ENCODE peak calls at places on chromosomes 16 and 17, in ten cellular contexts. One of them, this sample, is unnamed.

GRCh38 chr16:1108299-1109252 is 12.5 kb upstream of the C1QTNF8 start:
- DNase-seq in BE2C: peak
- DNase-seq in Calu3: peak
- DNase-seq in choroid plexus epithelial cell: no peak
- DNase-seq in K562: no peak
- DNase-seq in MM.1S: no peak
- DNase-seq in transverse colon: peak
- DNase-seq in brain microvascular endothelial cell: no peak
- DNase-seq in A673: no peak
- DNase-seq in spleen: no peak
- DNase-seq in this sample: no peak

GRCh38 chr17:78185981-78186688 is 717 bp downstream of the TK1 start:
- DNase-seq in BE2C: no peak
- DNase-seq in Calu3: peak
- DNase-seq in choroid plexus epithelial cell: no peak
- DNase-seq in K562: peak
- DNase-seq in MM.1S: peak
- DNase-seq in transverse colon: peak
- DNase-seq in brain microvascular endothelial cell: no peak
- DNase-seq in A673: peak
- DNase-seq in spleen: no peak
- DNase-seq in this sample: no peak

GRCh38 chr17:75558666-75559530 is 28.7 kb upstream of the MYO15B start:
- DNase-seq in BE2C: no peak
- DNase-seq in Calu3: no peak
- DNase-seq in choroid plexus epithelial cell: no peak
- DNase-seq in K562: peak
- DNase-seq in MM.1S: no peak
- DNase-seq in transverse colon: no peak
- DNase-seq in brain microvascular endothelial cell: no peak
- DNase-seq in A673: no peak
- DNase-seq in spleen: no peak
- DNase-seq in this sample: no peak

GRCh38 chr17:74125160-74125559 is 78.3 kb upstream of the RPL38 start:
- DNase-seq in BE2C: no peak
- DNase-seq in Calu3: no peak
- DNase-seq in choroid plexus epithelial cell: no peak
- DNase-seq in K562: no peak
- DNase-seq in MM.1S: no peak
- DNase-seq in transverse colon: no peak
- DNase-seq in brain microvascular endothelial cell: no peak
- DNase-seq in A673: no peak
- DNase-seq in spleen: no peak
- DNase-seq in this sample: no peak

GRCh38 chr17:28279411-28279810 is 39.6 kb upstream of the TMEM97 start:
- DNase-seq in BE2C: no peak
- DNase-seq in Calu3: no peak
- DNase-seq in choroid plexus epithelial cell: peak
- DNase-seq in K562: no peak
- DNase-seq in MM.1S: no peak
- DNase-seq in transverse colon: no peak
- DNase-seq in brain microvascular endothelial cell: peak
- DNase-seq in A673: no peak
- DNase-seq in spleen: no peak
- DNase-seq in this sample: no peak

GRCh38 chr16:3780570-3780969 is 63.2 kb upstream of the TRAP1 start:
- DNase-seq in BE2C: peak
- DNase-seq in Calu3: no peak
- DNase-seq in choroid plexus epithelial cell: peak
- DNase-seq in K562: no peak
- DNase-seq in MM.1S: no peak
- DNase-seq in transverse colon: no peak
- DNase-seq in brain microvascular endothelial cell: peak
- DNase-seq in A673: peak
- DNase-seq in spleen: no peak
- DNase-seq in this sample: no peak

GRCh38 chr17:19757536-19758180 is 9.6 kb upstream of the ALDH3A1 start:
- DNase-seq in BE2C: no peak
- DNase-seq in Calu3: no peak
- DNase-seq in choroid plexus epithelial cell: no peak
- DNase-seq in K562: no peak
- DNase-seq in MM.1S: no peak
- DNase-seq in transverse colon: no peak
- DNase-seq in brain microvascular endothelial cell: no peak
- DNase-seq in A673: no peak
- DNase-seq in spleen: peak
- DNase-seq in this sample: no peak

GRCh38 chr16:85618509-85618908 is 5.4 kb downstream of the GSE1 start:
- DNase-seq in BE2C: no peak
- DNase-seq in Calu3: no peak
- DNase-seq in choroid plexus epithelial cell: no peak
- DNase-seq in K562: no peak
- DNase-seq in MM.1S: no peak
- DNase-seq in transverse colon: no peak
- DNase-seq in brain microvascular endothelial cell: no peak
- DNase-seq in A673: no peak
- DNase-seq in spleen: no peak
- DNase-seq in this sample: no peak

GRCh38 chr17:42509916-42510315 is 26.1 kb upstream of the NAGLU start:
- DNase-seq in BE2C: no peak
- DNase-seq in Calu3: no peak
- DNase-seq in choroid plexus epithelial cell: no peak
- DNase-seq in K562: no peak
- DNase-seq in MM.1S: no peak
- DNase-seq in transverse colon: no peak
- DNase-seq in brain microvascular endothelial cell: no peak
- DNase-seq in A673: no peak
- DNase-seq in spleen: no peak
- DNase-seq in this sample: no peak

GRCh38 chr16:24850289-24850931 is 4.6 kb downstream of the SLC5A11 start:
- DNase-seq in BE2C: no peak
- DNase-seq in Calu3: peak
- DNase-seq in choroid plexus epithelial cell: peak
- DNase-seq in K562: no peak
- DNase-seq in MM.1S: no peak
- DNase-seq in transverse colon: no peak
- DNase-seq in brain microvascular endothelial cell: no peak
- DNase-seq in A673: no peak
- DNase-seq in spleen: no peak
- DNase-seq in this sample: no peak

GRCh38 chr16:57617604-57618111 is 10.8 kb upstream of the ADGRG1 start:
- DNase-seq in BE2C: peak
- DNase-seq in Calu3: no peak
- DNase-seq in choroid plexus epithelial cell: no peak
- DNase-seq in K562: no peak
- DNase-seq in MM.1S: no peak
- DNase-seq in transverse colon: no peak
- DNase-seq in brain microvascular endothelial cell: no peak
- DNase-seq in A673: no peak
- DNase-seq in spleen: peak
- DNase-seq in this sample: no peak

GRCh38 chr16:69113216-69113615 is 7.8 kb downstream of the HAS3 start:
- DNase-seq in BE2C: no peak
- DNase-seq in Calu3: no peak
- DNase-seq in choroid plexus epithelial cell: no peak
- DNase-seq in K562: no peak
- DNase-seq in MM.1S: no peak
- DNase-seq in transverse colon: no peak
- DNase-seq in brain microvascular endothelial cell: no peak
- DNase-seq in A673: no peak
- DNase-seq in spleen: peak
- DNase-seq in this sample: no peak

GRCh38 chr16:87995644-87996043 is 44.4 kb downstream of the BANP start:
- DNase-seq in BE2C: no peak
- DNase-seq in Calu3: no peak
- DNase-seq in choroid plexus epithelial cell: no peak
- DNase-seq in K562: no peak
- DNase-seq in MM.1S: no peak
- DNase-seq in transverse colon: no peak
- DNase-seq in brain microvascular endothelial cell: no peak
- DNase-seq in A673: no peak
- DNase-seq in spleen: no peak
- DNase-seq in this sample: no peak
- TF ChIP-seq CTCF in BE2C: no peak
- TF ChIP-seq CTCF in Calu3: no peak
- TF ChIP-seq CTCF in choroid plexus epithelial cell: no peak
- TF ChIP-seq CTCF in K562: no peak
- TF ChIP-seq CTCF in MM.1S: no peak
- TF ChIP-seq CTCF in transverse colon: no peak
- TF ChIP-seq CTCF in brain microvascular endothelial cell: no peak
- TF ChIP-seq CTCF in A673: no peak
- TF ChIP-seq CTCF in spleen: no peak
- TF ChIP-seq CTCF in this sample: no peak

GRCh38 chr17:10022416-10022815 is 117.3 kb upstream of the RCVRN start:
- DNase-seq in BE2C: no peak
- DNase-seq in Calu3: no peak
- DNase-seq in choroid plexus epithelial cell: no peak
- DNase-seq in K562: no peak
- DNase-seq in MM.1S: no peak
- DNase-seq in transverse colon: no peak
- DNase-seq in brain microvascular endothelial cell: no peak
- DNase-seq in A673: no peak
- DNase-seq in spleen: no peak
- DNase-seq in this sample: no peak

GRCh38 chr17:10025224-10025623 is 120.2 kb upstream of the RCVRN start:
- DNase-seq in BE2C: no peak
- DNase-seq in Calu3: no peak
- DNase-seq in choroid plexus epithelial cell: no peak
- DNase-seq in K562: no peak
- DNase-seq in MM.1S: no peak
- DNase-seq in transverse colon: no peak
- DNase-seq in brain microvascular endothelial cell: no peak
- DNase-seq in A673: no peak
- DNase-seq in spleen: no peak
- DNase-seq in this sample: no peak

GRCh38 chr17:10029129-10029528 is 124.1 kb upstream of the RCVRN start:
- DNase-seq in BE2C: no peak
- DNase-seq in Calu3: no peak
- DNase-seq in choroid plexus epithelial cell: no peak
- DNase-seq in K562: no peak
- DNase-seq in MM.1S: no peak
- DNase-seq in transverse colon: no peak
- DNase-seq in brain microvascular endothelial cell: no peak
- DNase-seq in A673: no peak
- DNase-seq in spleen: no peak
- DNase-seq in this sample: no peak

GRCh38 chr17:10026786-10027046 is 121.6 kb upstream of the RCVRN start:
- DNase-seq in BE2C: no peak
- DNase-seq in Calu3: no peak
- DNase-seq in choroid plexus epithelial cell: no peak
- DNase-seq in K562: no peak
- DNase-seq in MM.1S: no peak
- DNase-seq in transverse colon: no peak
- DNase-seq in brain microvascular endothelial cell: no peak
- DNase-seq in A673: no peak
- DNase-seq in spleen: no peak
- DNase-seq in this sample: no peak

DNA sequence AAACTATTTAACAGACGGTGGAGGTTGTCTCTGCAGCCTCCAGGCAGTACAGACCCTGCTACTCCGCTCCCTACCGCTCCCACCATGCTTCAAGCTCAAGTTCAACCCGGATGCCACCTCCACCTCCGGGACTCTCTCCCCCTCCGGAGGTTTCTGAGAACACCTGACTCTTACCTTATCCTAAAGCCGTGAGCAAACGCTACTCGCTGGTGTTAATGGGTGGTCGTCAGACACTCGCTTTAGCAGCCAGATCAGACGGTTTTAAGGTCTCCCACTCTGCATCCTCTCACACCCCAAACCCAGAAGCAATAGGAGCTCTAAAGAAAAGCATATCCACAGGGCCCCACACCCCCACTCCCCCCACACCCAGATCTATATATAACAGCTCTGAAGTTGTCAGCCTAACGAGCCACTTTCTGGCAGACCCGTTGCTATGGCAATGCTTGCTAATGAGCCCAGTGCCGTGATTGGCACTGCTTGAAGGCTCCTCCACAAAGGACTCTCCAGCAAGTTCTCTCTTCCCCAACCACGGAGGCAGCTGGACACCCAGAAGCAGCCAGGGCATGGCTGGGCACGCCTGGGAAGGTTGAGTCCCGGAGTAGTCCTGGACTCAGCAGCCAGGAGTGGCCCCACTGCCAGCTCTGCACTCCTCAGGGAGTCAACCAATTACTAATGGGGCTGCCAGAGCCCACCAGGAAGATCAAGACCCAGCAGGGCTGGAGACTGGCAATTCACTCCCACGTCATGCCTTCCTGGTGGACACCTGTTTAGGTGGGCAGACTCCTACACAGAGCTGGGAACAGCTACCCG is 121.1 kb upstream of the RCVRN start:
- DNase-seq in BE2C: no peak
- DNase-seq in Calu3: no peak
- DNase-seq in choroid plexus epithelial cell: no peak
- DNase-seq in K562: no peak
- DNase-seq in MM.1S: no peak
- DNase-seq in transverse colon: no peak
- DNase-seq in brain microvascular endothelial cell: no peak
- DNase-seq in A673: no peak
- DNase-seq in spleen: no peak
- DNase-seq in this sample: no peak
- TF ChIP-seq CTCF in BE2C: no peak
- TF ChIP-seq CTCF in Calu3: no peak
- TF ChIP-seq CTCF in choroid plexus epithelial cell: no peak
- TF ChIP-seq CTCF in K562: no peak
- TF ChIP-seq CTCF in MM.1S: no peak
- TF ChIP-seq CTCF in transverse colon: no peak
- TF ChIP-seq CTCF in brain microvascular endothelial cell: no peak
- TF ChIP-seq CTCF in A673: no peak
- TF ChIP-seq CTCF in spleen: no peak
- TF ChIP-seq CTCF in this sample: no peak

DNA sequence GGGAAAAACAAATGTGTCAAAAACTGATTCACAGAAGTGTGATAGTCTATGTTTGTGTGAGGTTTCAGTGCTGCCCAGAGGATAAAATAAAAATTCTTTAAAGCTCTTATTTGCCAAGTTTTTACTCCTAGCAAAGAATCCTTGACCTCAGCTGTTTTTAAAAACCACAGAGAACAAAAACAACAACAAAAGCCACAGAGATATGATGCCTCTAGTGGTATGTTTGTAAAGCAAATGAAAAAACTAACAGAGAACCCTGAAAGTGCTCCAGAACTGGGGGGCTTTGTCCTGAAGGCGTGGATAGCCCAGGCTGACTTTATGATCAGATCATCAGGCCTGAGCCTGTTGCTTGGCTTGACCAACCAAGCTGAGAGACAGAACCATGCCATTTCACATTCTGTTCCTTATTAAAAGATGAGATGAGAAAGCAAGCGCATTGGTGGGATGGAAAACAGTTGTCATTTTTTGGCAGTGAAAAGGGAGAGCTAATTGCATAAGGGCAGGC is 411.1 kb downstream of the CPPED1 start:
- DNase-seq in BE2C: no peak
- DNase-seq in Calu3: no peak
- DNase-seq in choroid plexus epithelial cell: peak
- DNase-seq in K562: no peak
- DNase-seq in MM.1S: no peak
- DNase-seq in transverse colon: peak
- DNase-seq in brain microvascular endothelial cell: no peak
- DNase-seq in A673: no peak
- DNase-seq in spleen: no peak
- DNase-seq in this sample: no peak
- TF ChIP-seq CTCF in BE2C: no peak
- TF ChIP-seq CTCF in Calu3: no peak
- TF ChIP-seq CTCF in choroid plexus epithelial cell: no peak
- TF ChIP-seq CTCF in K562: peak
- TF ChIP-seq CTCF in MM.1S: no peak
- TF ChIP-seq CTCF in transverse colon: no peak
- TF ChIP-seq CTCF in brain microvascular endothelial cell: no peak
- TF ChIP-seq CTCF in A673: peak
- TF ChIP-seq CTCF in spleen: no peak
- TF ChIP-seq CTCF in this sample: no peak

GRCh38 chr16:30417447-30418349 is 10.3 kb downstream of the ZNF771 start:
- DNase-seq in BE2C: peak
- DNase-seq in Calu3: peak
- DNase-seq in choroid plexus epithelial cell: peak
- DNase-seq in K562: no peak
- DNase-seq in MM.1S: peak
- DNase-seq in transverse colon: peak
- DNase-seq in brain microvascular endothelial cell: peak
- DNase-seq in A673: peak
- DNase-seq in spleen: peak
- DNase-seq in this sample: peak
- TF ChIP-seq CTCF in BE2C: peak
- TF ChIP-seq CTCF in Calu3: peak
- TF ChIP-seq CTCF in choroid plexus epithelial cell: peak
- TF ChIP-seq CTCF in K562: no peak
- TF ChIP-seq CTCF in MM.1S: peak
- TF ChIP-seq CTCF in transverse colon: no peak
- TF ChIP-seq CTCF in brain microvascular endothelial cell: peak
- TF ChIP-seq CTCF in A673: no peak
- TF ChIP-seq CTCF in spleen: peak
- TF ChIP-seq CTCF in this sample: no peak

This sample was measured in activated B cell treated with CpG ODN at 0.5 μM for 24 hours.